ENCODE peak calls at places on chromosomes 16 and 17, in eight cellular contexts. D is neural crest cell, H is fibroblast of mammary gland, Y is heart left ventricle, O is Calu3, R is A549, J is tibial artery, Z is cardiac muscle cell. C is an unnamed sample.

GRCh38 chr16:62280556-62280955 is 244.3 kb upstream of the CDH8 start:
- DNase-seq in Z (no peak), H (no peak), J (no peak), R (no peak), D (no peak), O (no peak), Y (no peak), C (no peak)

GRCh38 chr17:69828087-69828486 is 246.9 kb upstream of the KCNJ16 start:
- DNase-seq in Y (peak), R (no peak), O (no peak), H (peak), Z (peak), J (peak), D (no peak), C (no peak)

GRCh38 chr17:17693253-17693954 is 12.1 kb downstream of the RAI1 start:
- DNase-seq in Y (peak), R (peak), J (peak), Z (peak), H (no peak), D (peak), O (peak), C (no peak)

GRCh38 chr16:84774810-84775209 is 45.0 kb upstream of the CRISPLD2 start:
- DNase-seq in Z (peak), H (peak), D (no peak), J (peak), Y (no peak), O (no peak), R (no peak), C (no peak)

GRCh38 chr16:30527635-30528178 is 1.3 kb upstream of the ZNF768 start:
- DNase-seq in H (no peak), O (no peak), Y (no peak), R (no peak), D (no peak), Z (no peak), J (no peak), C (no peak)

GRCh38 chr17:13671341-13671740 is 69.6 kb upstream of the HS3ST3A1 start:
- DNase-seq in J (no peak), O (no peak), Z (no peak), R (no peak), H (no peak), D (no peak), Y (no peak), C (no peak)

GRCh38 chr16:20911361-20911760 is 10.8 kb downstream of the LYRM1 start:
- DNase-seq in J (no peak), O (no peak), Z (peak), D (no peak), R (no peak), H (peak), Y (no peak), C (no peak)

GRCh38 chr16:1674751-1675664 is 3.1 kb upstream of the JPT2 start:
- DNase-seq in H (peak), D (no peak), Z (peak), J (no peak), R (no peak), Y (no peak), O (no peak), C (no peak)

DNA sequence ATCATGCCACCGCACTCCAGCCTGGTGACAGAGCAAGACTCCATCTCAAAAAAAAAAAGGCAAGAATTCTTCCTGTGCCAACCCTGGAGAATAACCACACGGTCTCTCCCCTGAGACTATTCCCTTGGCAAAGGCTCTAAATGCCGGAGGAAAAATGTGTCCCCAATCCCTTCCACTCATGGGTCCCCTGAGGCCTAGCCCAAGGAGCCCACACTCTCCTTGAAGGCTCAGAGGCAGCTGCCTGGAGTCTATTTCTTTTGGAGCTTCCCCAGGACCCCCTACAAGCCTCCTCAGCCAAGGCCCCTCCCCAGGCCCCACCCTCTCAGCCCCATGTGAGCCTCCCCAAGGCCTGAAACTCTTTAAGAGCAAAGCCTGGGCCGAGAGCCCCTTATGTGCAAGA is 16.6 kb downstream of the CEP131 start:
- DNase-seq in Z (no peak), J (no peak), R (no peak), D (no peak), Y (no peak), O (no peak), H (no peak), C (no peak)
- TF ChIP-seq CTCF in Z (no peak), J (no peak), R (no peak), D (no peak), Y (no peak), O (no peak), H (no peak), C (no peak)

GRCh38 chr16:83517398-83517797 is 290.4 kb upstream of the HSBP1 start:
- DNase-seq in O (no peak), J (no peak), Z (no peak), R (no peak), H (no peak), Y (no peak), D (no peak), C (no peak)
- TF ChIP-seq CTCF in O (no peak), J (no peak), Z (no peak), R (no peak), H (no peak), Y (no peak), D (no peak), C (no peak)

GRCh38 chr17:71975331-71975801 is 145.5 kb upstream of the SOX9 start:
- DNase-seq in R (no peak), D (no peak), O (no peak), H (peak), J (peak), Z (peak), Y (peak), C (no peak)
- TF ChIP-seq CTCF in R (no peak), D (no peak), O (no peak), H (no peak), J (no peak), Z (no peak), Y (no peak), C (no peak)

DNA sequence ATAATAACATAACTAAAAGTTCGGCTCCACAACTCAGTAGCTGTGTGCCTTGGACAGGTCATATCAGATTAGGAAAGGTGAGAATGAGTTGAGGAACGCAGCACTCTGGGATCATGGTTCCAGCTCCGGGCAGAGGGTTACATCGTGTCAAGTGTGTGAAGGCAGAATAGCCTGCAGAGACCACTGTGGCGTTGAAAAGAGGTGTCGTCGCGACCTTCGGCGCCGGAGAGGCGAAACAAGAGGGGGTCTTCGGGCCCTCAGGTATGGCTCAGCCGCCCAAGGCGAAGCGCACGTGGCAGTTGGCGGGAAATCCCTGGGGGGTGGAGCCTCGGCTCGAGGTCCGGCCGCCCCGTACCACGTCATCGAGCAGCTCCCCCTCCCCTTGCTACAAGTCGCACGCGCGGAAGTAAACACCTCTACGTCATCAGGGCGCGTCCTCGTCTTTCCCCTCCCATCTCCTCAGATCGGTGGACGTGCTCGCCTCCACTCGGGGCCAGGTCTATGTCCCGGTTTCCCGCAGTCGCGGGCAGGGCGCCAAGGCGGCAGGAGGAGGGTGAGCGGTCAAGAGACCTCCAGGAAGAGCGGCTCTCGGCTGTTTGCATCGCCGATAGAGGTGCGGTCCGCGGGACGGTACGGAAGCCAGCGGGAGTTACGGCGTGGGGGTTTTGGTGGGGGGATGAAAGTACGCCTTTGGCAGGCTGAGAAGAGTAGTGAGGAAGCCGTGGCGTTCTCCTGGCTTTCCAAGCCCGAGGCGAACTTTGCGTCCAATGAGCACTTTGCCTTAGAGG is at the start of gene DHX40:
- DNase-seq in H (peak), R (peak), Z (peak), D (peak), J (peak), Y (peak), O (peak), C (peak)
- TF ChIP-seq CTCF in H (no peak), R (no peak), Z (no peak), D (no peak), J (no peak), Y (no peak), O (no peak), C (no peak)

GRCh38 chr17:7673239-7673638 is 14.1 kb downstream of the TP53 start:
- DNase-seq in Y (no peak), J (no peak), R (peak), O (peak), Z (peak), D (peak), H (peak), C (no peak)
- TF ChIP-seq CTCF in Y (peak), J (no peak), R (peak), O (no peak), Z (peak), D (peak), H (peak), C (no peak)

GRCh38 chr17:3771140-3771539 is 29.8 kb downstream of the ITGAE start:
- DNase-seq in D (no peak), R (no peak), J (no peak), Y (no peak), Z (no peak), O (no peak), H (no peak), C (no peak)

GRCh38 chr17:3777366-3777765 is 23.6 kb downstream of the ITGAE start:
- DNase-seq in Z (no peak), J (no peak), R (no peak), O (no peak), Y (no peak), H (no peak), D (no peak), C (no peak)

GRCh38 chr17:3773511-3773910 is 27.5 kb downstream of the ITGAE start:
- DNase-seq in R (peak), Y (no peak), D (no peak), O (no peak), J (no peak), Z (peak), H (peak), C (no peak)

GRCh38 chr17:3772764-3773163 is 28.2 kb downstream of the ITGAE start:
- DNase-seq in J (no peak), D (no peak), O (no peak), R (no peak), Z (no peak), H (no peak), Y (no peak), C (no peak)

DNA sequence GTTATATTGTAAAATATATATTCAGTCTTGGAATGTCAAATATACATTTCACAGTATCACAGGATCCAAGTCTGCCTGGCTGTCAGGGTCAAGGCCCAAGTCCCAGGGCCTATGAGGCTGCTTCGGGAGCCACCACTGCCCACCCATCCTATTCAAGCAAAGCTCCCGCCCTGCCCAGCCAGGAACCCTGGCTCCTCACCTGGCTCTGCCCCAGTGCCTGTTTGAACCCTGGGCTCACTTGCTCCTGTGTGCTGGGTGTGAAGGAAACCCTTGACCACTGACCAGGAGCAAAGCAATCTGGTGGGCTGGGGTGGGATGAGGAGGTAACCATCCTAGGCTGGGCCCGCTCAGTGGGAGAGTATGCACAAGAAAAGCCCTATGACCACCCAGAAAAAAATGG is 27.0 kb downstream of the ITGAE start:
- DNase-seq in R (no peak), O (no peak), Z (no peak), D (no peak), Y (no peak), H (no peak), J (no peak), C (no peak)
- TF ChIP-seq CTCF in R (no peak), O (no peak), Z (no peak), D (no peak), Y (no peak), H (no peak), J (no peak), C (no peak)

GRCh38 chr16:73219176-73219575 is 171.2 kb upstream of the ZFHX3 start:
- DNase-seq in Y (no peak), O (no peak), D (no peak), J (no peak), H (no peak), R (no peak), Z (no peak), C (no peak)
- TF ChIP-seq CTCF in Y (no peak), O (no peak), D (peak), J (no peak), H (peak), R (no peak), Z (no peak), C (no peak)

DNA sequence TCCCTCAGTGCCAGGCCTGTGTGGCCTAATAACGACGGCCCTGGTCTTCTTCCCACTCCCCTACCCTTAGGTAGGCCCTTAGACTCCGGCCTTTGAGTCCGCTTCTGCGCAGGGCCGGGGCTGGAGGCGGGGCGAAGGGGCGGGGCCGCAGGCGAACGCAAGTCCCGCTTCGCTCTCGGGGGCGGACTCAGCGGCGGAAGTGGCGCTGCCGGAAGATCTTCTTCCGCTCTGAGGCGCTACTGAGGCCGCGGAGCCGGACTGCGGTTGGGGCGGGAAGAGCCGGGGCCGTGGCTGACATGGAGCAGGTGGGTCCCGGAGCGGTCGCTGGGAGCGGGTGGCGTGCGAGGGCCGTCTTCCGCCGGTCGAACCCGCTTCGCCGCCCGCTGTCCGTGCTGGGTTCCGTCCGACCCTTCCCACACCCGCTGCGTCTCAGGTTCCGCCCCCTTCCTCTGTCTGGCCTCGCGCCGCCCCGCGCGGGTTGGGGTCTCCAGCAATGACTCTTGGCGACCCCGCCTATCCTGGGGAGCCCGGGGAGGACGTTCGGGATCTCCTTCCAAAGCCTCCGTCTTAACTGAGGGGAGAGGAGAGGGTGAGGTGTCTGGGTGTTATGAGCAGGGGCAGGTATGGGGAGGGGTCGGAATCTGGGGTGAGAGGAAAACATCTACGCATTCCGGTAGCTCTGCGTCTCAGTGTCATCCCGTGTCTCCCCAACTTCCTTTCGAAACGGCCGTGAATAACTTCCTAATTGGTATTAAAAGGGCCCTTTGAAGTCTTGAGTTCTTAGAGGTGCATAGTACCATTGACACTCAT is at the start of gene STARD3:
- DNase-seq in R (peak), H (peak), J (peak), Y (peak), Z (peak), O (no peak), D (peak), C (peak)
- TF ChIP-seq CTCF in R (peak), H (no peak), J (no peak), Y (no peak), Z (no peak), O (no peak), D (no peak), C (no peak)

DNA sequence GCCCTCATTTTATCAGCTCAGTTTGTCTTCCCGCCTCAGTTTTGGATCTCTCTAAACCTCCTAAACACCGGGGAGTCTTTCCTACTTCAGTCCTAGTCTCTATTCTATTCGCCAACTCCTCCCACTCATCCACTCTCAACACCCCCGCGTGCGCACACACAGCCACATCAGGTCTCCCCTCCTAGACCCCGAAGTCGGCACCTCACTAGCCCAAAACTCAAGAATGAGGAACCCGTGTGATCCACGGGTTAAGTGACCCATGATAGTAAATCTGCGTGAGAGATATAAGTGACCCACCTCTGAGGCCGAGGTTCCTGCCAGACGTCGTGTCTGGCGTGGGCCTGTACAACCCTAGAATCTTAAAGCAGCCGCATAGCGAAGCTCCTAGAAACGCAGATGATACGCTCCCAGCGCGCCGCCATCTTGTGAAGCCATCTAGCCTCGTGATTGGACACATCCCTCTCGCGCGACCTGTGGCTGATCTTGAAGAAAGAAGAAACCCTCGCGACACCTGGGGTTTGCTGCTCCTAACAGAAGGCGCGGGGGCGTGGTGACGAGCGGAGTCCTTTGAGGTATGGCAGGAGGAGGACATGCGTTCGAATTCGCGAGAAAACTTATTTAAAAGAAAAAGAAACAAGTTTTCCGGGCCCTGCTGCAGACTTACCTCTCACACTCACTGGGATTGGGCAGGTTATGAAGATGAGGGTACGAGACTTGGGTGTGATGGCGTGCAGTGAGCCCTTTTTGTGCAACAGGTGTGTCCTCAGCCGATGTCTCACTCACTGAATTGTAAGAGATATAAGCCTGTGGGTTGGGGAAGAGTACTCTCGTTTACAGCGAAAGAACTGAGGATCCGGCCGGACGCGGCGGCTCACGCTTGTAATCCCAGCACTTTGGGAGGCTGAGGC is at the start of gene METTL16:
- DNase-seq in Y (peak), O (peak), H (peak), Z (peak), D (peak), J (peak), R (peak), C (peak)
- TF ChIP-seq CTCF in Y (no peak), O (no peak), H (no peak), Z (no peak), D (no peak), J (no peak), R (no peak), C (no peak)